ENCODE peak calls at places on chromosomes 3 and 15, in five cellular contexts. One of them, this sample, is unnamed.

GRCh38 chr3:155491696-155492095 is 198.2 kb upstream of the STRIT1 start:
- DNase-seq in AG09319: no peak
- DNase-seq in progenitor cell of endocrine pancreas: no peak
- DNase-seq in fibroblast of the aortic adventitia: no peak
- DNase-seq in tibial artery: no peak
- DNase-seq in this sample: no peak

GRCh38 chr3:69439683-69440270 is 53.9 kb upstream of the FRMD4B start:
- DNase-seq in AG09319: no peak
- DNase-seq in progenitor cell of endocrine pancreas: no peak
- DNase-seq in fibroblast of the aortic adventitia: peak
- DNase-seq in tibial artery: no peak
- DNase-seq in this sample: peak

GRCh38 chr15:100112061-100112420 is 229.7 kb downstream of the ADAMTS17 start:
- DNase-seq in AG09319: no peak
- DNase-seq in progenitor cell of endocrine pancreas: no peak
- DNase-seq in fibroblast of the aortic adventitia: no peak
- DNase-seq in tibial artery: no peak
- DNase-seq in this sample: no peak

GRCh38 chr3:21059409-21059808 is 691.6 kb downstream of the ZNF385D start:
- DNase-seq in AG09319: no peak
- DNase-seq in progenitor cell of endocrine pancreas: no peak
- DNase-seq in fibroblast of the aortic adventitia: peak
- DNase-seq in tibial artery: no peak
- DNase-seq in this sample: no peak

GRCh38 chr3:15255215-15255614 is 49.2 kb downstream of the CAPN7 start:
- DNase-seq in AG09319: no peak
- DNase-seq in progenitor cell of endocrine pancreas: no peak
- DNase-seq in fibroblast of the aortic adventitia: no peak
- DNase-seq in tibial artery: no peak
- DNase-seq in this sample: no peak

GRCh38 chr3:56303508-56303907 is 164.8 kb downstream of the ERC2 start:
- DNase-seq in AG09319: no peak
- DNase-seq in progenitor cell of endocrine pancreas: no peak
- DNase-seq in fibroblast of the aortic adventitia: peak
- DNase-seq in tibial artery: no peak
- DNase-seq in this sample: no peak

GRCh38 chr15:82045179-82045891 is 483 bp downstream of the MEX3B start:
- DNase-seq in AG09319: no peak
- DNase-seq in progenitor cell of endocrine pancreas: peak
- DNase-seq in fibroblast of the aortic adventitia: peak
- DNase-seq in tibial artery: peak
- DNase-seq in this sample: peak

GRCh38 chr3:98744283-98744682 is 18.9 kb upstream of the ST3GAL6 start:
- DNase-seq in AG09319: no peak
- DNase-seq in progenitor cell of endocrine pancreas: no peak
- DNase-seq in fibroblast of the aortic adventitia: no peak
- DNase-seq in tibial artery: no peak
- DNase-seq in this sample: no peak

GRCh38 chr3:72678892-72679291 is 169.4 kb downstream of the SHQ1 start:
- DNase-seq in AG09319: no peak
- DNase-seq in progenitor cell of endocrine pancreas: no peak
- DNase-seq in fibroblast of the aortic adventitia: no peak
- DNase-seq in tibial artery: no peak
- DNase-seq in this sample: no peak

GRCh38 chr3:37287776-37288175 is 113.4 kb upstream of the LRRFIP2 start:
- DNase-seq in AG09319: no peak
- DNase-seq in progenitor cell of endocrine pancreas: no peak
- DNase-seq in fibroblast of the aortic adventitia: peak
- DNase-seq in tibial artery: no peak
- DNase-seq in this sample: no peak

GRCh38 chr3:41600616-41601015 is 361.3 kb downstream of the ULK4 start:
- DNase-seq in AG09319: no peak
- DNase-seq in progenitor cell of endocrine pancreas: no peak
- DNase-seq in fibroblast of the aortic adventitia: no peak
- DNase-seq in tibial artery: no peak
- DNase-seq in this sample: no peak

GRCh38 chr3:14890470-14890869 is 56.9 kb upstream of the NR2C2 start:
- DNase-seq in AG09319: no peak
- DNase-seq in progenitor cell of endocrine pancreas: no peak
- DNase-seq in fibroblast of the aortic adventitia: no peak
- DNase-seq in tibial artery: no peak
- DNase-seq in this sample: no peak

GRCh38 chr3:139264375-139264774 is 79.4 kb upstream of the MRPS22 start:
- DNase-seq in AG09319: no peak
- DNase-seq in progenitor cell of endocrine pancreas: no peak
- DNase-seq in fibroblast of the aortic adventitia: no peak
- DNase-seq in tibial artery: no peak
- DNase-seq in this sample: no peak

GRCh38 chr3:13017361-13018038 is 55.7 kb downstream of the IQSEC1 start:
- DNase-seq in AG09319: no peak
- DNase-seq in progenitor cell of endocrine pancreas: no peak
- DNase-seq in fibroblast of the aortic adventitia: no peak
- DNase-seq in tibial artery: no peak
- DNase-seq in this sample: no peak

GRCh38 chr15:31435891-31436628 is 109.4 kb downstream of the KLF13 start:
- DNase-seq in AG09319: no peak
- DNase-seq in progenitor cell of endocrine pancreas: no peak
- DNase-seq in fibroblast of the aortic adventitia: no peak
- DNase-seq in tibial artery: peak
- DNase-seq in this sample: no peak

GRCh38 chr3:195609229-195609628 is 25.5 kb upstream of the APOD start:
- DNase-seq in AG09319: no peak
- DNase-seq in progenitor cell of endocrine pancreas: no peak
- DNase-seq in fibroblast of the aortic adventitia: no peak
- DNase-seq in tibial artery: no peak
- DNase-seq in this sample: no peak

GRCh38 chr3:161069441-161070251 is 35.5 kb downstream of the B3GALNT1 start:
- DNase-seq in AG09319: peak
- DNase-seq in progenitor cell of endocrine pancreas: no peak
- DNase-seq in fibroblast of the aortic adventitia: peak
- DNase-seq in tibial artery: peak
- DNase-seq in this sample: peak

GRCh38 chr15:71683401-71684274 is 126.7 kb upstream of the NR2E3 start:
- DNase-seq in AG09319: no peak
- DNase-seq in progenitor cell of endocrine pancreas: no peak
- DNase-seq in fibroblast of the aortic adventitia: peak
- DNase-seq in tibial artery: no peak
- DNase-seq in this sample: no peak

GRCh38 chr3:42887084-42887483 is 11.4 kb upstream of the CYP8B1 start:
- DNase-seq in AG09319: no peak
- DNase-seq in progenitor cell of endocrine pancreas: no peak
- DNase-seq in fibroblast of the aortic adventitia: no peak
- DNase-seq in tibial artery: no peak
- DNase-seq in this sample: no peak

GRCh38 chr15:90087454-90088154 is 14.7 kb downstream of the IDH2 start:
- DNase-seq in AG09319: no peak
- DNase-seq in progenitor cell of endocrine pancreas: no peak
- DNase-seq in fibroblast of the aortic adventitia: peak
- DNase-seq in tibial artery: no peak
- DNase-seq in this sample: no peak

GRCh38 chr3:47846880-47847248 is 43.9 kb downstream of the DHX30 start:
- DNase-seq in AG09319: no peak
- DNase-seq in progenitor cell of endocrine pancreas: no peak
- DNase-seq in fibroblast of the aortic adventitia: no peak
- DNase-seq in tibial artery: no peak
- DNase-seq in this sample: no peak

GRCh38 chr3:117302448-117302847 is 592.9 kb downstream of the TUSC7 start:
- DNase-seq in AG09319: no peak
- DNase-seq in progenitor cell of endocrine pancreas: no peak
- DNase-seq in fibroblast of the aortic adventitia: no peak
- DNase-seq in tibial artery: no peak
- DNase-seq in this sample: no peak

GRCh38 chr3:127560051-127560787 is 30.3 kb downstream of the TPRA1 start:
- DNase-seq in AG09319: no peak
- DNase-seq in progenitor cell of endocrine pancreas: no peak
- DNase-seq in fibroblast of the aortic adventitia: no peak
- DNase-seq in tibial artery: no peak
- DNase-seq in this sample: no peak

GRCh38 chr3:149388714-149389417 is 11.4 kb upstream of the TM4SF1 start:
- DNase-seq in AG09319: no peak
- DNase-seq in progenitor cell of endocrine pancreas: no peak
- DNase-seq in fibroblast of the aortic adventitia: no peak
- DNase-seq in tibial artery: no peak
- DNase-seq in this sample: peak

GRCh38 chr3:196145420-196146262 is 63.8 kb upstream of the TFRC start:
- DNase-seq in AG09319: no peak
- DNase-seq in progenitor cell of endocrine pancreas: no peak
- DNase-seq in fibroblast of the aortic adventitia: no peak
- DNase-seq in tibial artery: no peak
- DNase-seq in this sample: no peak

GRCh38 chr15:55742927-55743614 is at the start of gene PRTG:
- DNase-seq in AG09319: peak
- DNase-seq in progenitor cell of endocrine pancreas: peak
- DNase-seq in fibroblast of the aortic adventitia: peak
- DNase-seq in tibial artery: peak
- DNase-seq in this sample: peak

GRCh38 chr3:186921578-186921977 is 8.7 kb upstream of the ST6GAL1 start:
- DNase-seq in AG09319: no peak
- DNase-seq in progenitor cell of endocrine pancreas: no peak
- DNase-seq in fibroblast of the aortic adventitia: no peak
- DNase-seq in tibial artery: no peak
- DNase-seq in this sample: no peak

GRCh38 chr3:124492824-124493223 is 237.4 kb upstream of the UMPS start:
- DNase-seq in AG09319: no peak
- DNase-seq in progenitor cell of endocrine pancreas: no peak
- DNase-seq in fibroblast of the aortic adventitia: peak
- DNase-seq in tibial artery: no peak
- DNase-seq in this sample: peak
- TF ChIP-seq CTCF in AG09319: peak
- TF ChIP-seq CTCF in progenitor cell of endocrine pancreas: peak
- TF ChIP-seq CTCF in fibroblast of the aortic adventitia: no peak
- TF ChIP-seq CTCF in tibial artery: peak
- TF ChIP-seq CTCF in this sample: peak

DNA sequence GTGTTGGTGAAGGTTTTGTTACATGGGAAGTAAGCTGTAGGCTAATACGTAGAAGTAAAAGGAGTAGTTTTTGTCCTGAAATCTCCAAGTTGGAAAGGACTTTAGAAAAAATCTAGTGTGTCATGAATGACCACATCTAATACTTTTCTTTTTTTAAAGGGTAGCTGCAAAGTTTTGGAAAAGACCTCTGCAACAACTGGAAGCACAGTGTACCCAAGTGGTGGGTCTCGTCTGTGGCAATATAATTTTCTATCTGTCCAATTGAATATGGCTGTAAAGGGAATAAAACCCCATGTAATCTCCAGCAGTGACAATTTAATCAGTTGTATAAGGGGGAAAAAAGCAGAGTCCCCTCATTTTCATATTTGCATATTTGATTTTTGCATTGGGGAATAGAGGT is 531.2 kb downstream of the ZIC1 start:
- DNase-seq in AG09319: no peak
- DNase-seq in progenitor cell of endocrine pancreas: no peak
- DNase-seq in fibroblast of the aortic adventitia: peak
- DNase-seq in tibial artery: no peak
- DNase-seq in this sample: no peak
- TF ChIP-seq CTCF in AG09319: no peak
- TF ChIP-seq CTCF in progenitor cell of endocrine pancreas: no peak
- TF ChIP-seq CTCF in fibroblast of the aortic adventitia: peak
- TF ChIP-seq CTCF in tibial artery: no peak
- TF ChIP-seq CTCF in this sample: no peak

GRCh38 chr15:59290311-59291213 is 82.1 kb downstream of the MYO1E start:
- DNase-seq in AG09319: no peak
- DNase-seq in progenitor cell of endocrine pancreas: no peak
- DNase-seq in fibroblast of the aortic adventitia: no peak
- DNase-seq in tibial artery: no peak
- DNase-seq in this sample: no peak

GRCh38 chr15:59294574-59294960 is 78.1 kb downstream of the MYO1E start:
- DNase-seq in AG09319: no peak
- DNase-seq in progenitor cell of endocrine pancreas: no peak
- DNase-seq in fibroblast of the aortic adventitia: no peak
- DNase-seq in tibial artery: no peak
- DNase-seq in this sample: peak

GRCh38 chr15:59292393-59292792 is 80.3 kb downstream of the MYO1E start:
- DNase-seq in AG09319: no peak
- DNase-seq in progenitor cell of endocrine pancreas: no peak
- DNase-seq in fibroblast of the aortic adventitia: peak
- DNase-seq in tibial artery: no peak
- DNase-seq in this sample: no peak

GRCh38 chr15:59289574-59289973 is 82.9 kb downstream of the LDHAL6B start:
- DNase-seq in AG09319: no peak
- DNase-seq in progenitor cell of endocrine pancreas: no peak
- DNase-seq in fibroblast of the aortic adventitia: no peak
- DNase-seq in tibial artery: no peak
- DNase-seq in this sample: no peak

GRCh38 chr15:59291214-59291551 is 81.5 kb downstream of the MYO1E start:
- DNase-seq in AG09319: no peak
- DNase-seq in progenitor cell of endocrine pancreas: no peak
- DNase-seq in fibroblast of the aortic adventitia: no peak
- DNase-seq in tibial artery: no peak
- DNase-seq in this sample: no peak
- TF ChIP-seq CTCF in AG09319: no peak
- TF ChIP-seq CTCF in progenitor cell of endocrine pancreas: no peak
- TF ChIP-seq CTCF in fibroblast of the aortic adventitia: no peak
- TF ChIP-seq CTCF in tibial artery: no peak
- TF ChIP-seq CTCF in this sample: no peak

GRCh38 chr15:79853492-79854328 is 43.1 kb downstream of the MTHFS start:
- DNase-seq in AG09319: peak
- DNase-seq in progenitor cell of endocrine pancreas: peak
- DNase-seq in fibroblast of the aortic adventitia: peak
- DNase-seq in tibial artery: peak
- DNase-seq in this sample: peak

GRCh38 chr15:79844221-79844620 is 52.6 kb downstream of the MTHFS start:
- DNase-seq in AG09319: no peak
- DNase-seq in progenitor cell of endocrine pancreas: no peak
- DNase-seq in fibroblast of the aortic adventitia: no peak
- DNase-seq in tibial artery: no peak
- DNase-seq in this sample: no peak

GRCh38 chr15:79846539-79846938 is 50.3 kb downstream of the MTHFS start:
- DNase-seq in AG09319: no peak
- DNase-seq in progenitor cell of endocrine pancreas: no peak
- DNase-seq in fibroblast of the aortic adventitia: no peak
- DNase-seq in tibial artery: no peak
- DNase-seq in this sample: no peak

DNA sequence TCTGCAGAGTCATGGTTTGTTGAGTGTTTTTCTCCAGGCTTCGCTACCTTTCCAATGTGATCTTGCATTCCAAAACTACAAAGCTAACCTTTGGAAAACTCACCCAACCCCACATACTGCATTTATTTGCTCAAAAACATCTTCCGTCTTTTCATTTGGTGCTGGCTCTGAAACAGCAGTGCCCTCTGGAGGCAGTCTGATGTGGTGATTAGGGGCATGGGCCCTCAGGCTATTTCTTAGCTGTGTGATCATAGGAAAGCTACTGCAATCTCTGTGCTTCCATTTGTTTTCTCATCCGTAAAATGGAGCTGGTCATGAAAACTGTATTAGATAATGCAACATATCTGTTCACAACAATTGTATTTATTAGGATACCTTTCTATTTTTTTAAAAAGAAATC is 47.0 kb downstream of the MTHFS start:
- DNase-seq in AG09319: no peak
- DNase-seq in progenitor cell of endocrine pancreas: no peak
- DNase-seq in fibroblast of the aortic adventitia: peak
- DNase-seq in tibial artery: no peak
- DNase-seq in this sample: no peak
- TF ChIP-seq CTCF in AG09319: peak
- TF ChIP-seq CTCF in progenitor cell of endocrine pancreas: peak
- TF ChIP-seq CTCF in fibroblast of the aortic adventitia: peak
- TF ChIP-seq CTCF in tibial artery: peak
- TF ChIP-seq CTCF in this sample: peak